ENCODE peak calls at places on chromosomes 13 and 19, in nine cellular contexts. One of them, this sample, is unnamed.
A peak's percentile ranks its signal among the peaks of the same experiment; 100 is the strongest.

GRCh38 chr19:15115080-15115479 is 7.9 kb downstream of the SYDE1 start:
- DNase-seq in psoas muscle: peak; percentile 90
- DNase-seq in CD8-positive, alpha-beta T cell: no peak
- DNase-seq in DND-41: no peak
- DNase-seq in A549: no peak
- DNase-seq in stomach: peak; percentile 43
- DNase-seq in endodermal cell: no peak
- DNase-seq in HL-60: no peak
- DNase-seq in pancreas: no peak
- DNase-seq in this sample: no peak

GRCh38 chr13:46062190-46062589 is 9.6 kb upstream of the ZC3H13 start:
- DNase-seq in DND-41: no peak
- DNase-seq in psoas muscle: no peak
- DNase-seq in endodermal cell: no peak
- DNase-seq in A549: peak; percentile 64
- DNase-seq in CD8-positive, alpha-beta T cell: no peak
- DNase-seq in HL-60: no peak
- DNase-seq in stomach: no peak
- DNase-seq in pancreas: no peak
- DNase-seq in this sample: no peak

GRCh38 chr19:32816555-32817099 is 52.9 kb downstream of the SLC7A9 start:
- DNase-seq in pancreas: no peak
- DNase-seq in psoas muscle: no peak
- DNase-seq in A549: no peak
- DNase-seq in DND-41: no peak
- DNase-seq in CD8-positive, alpha-beta T cell: no peak
- DNase-seq in endodermal cell: peak; percentile 64
- DNase-seq in stomach: no peak
- DNase-seq in HL-60: no peak
- DNase-seq in this sample: no peak

GRCh38 chr13:31725841-31726240 is 13.5 kb upstream of the RXFP2 start:
- DNase-seq in CD8-positive, alpha-beta T cell: no peak
- DNase-seq in HL-60: no peak
- DNase-seq in psoas muscle: no peak
- DNase-seq in DND-41: no peak
- DNase-seq in stomach: no peak
- DNase-seq in A549: no peak
- DNase-seq in pancreas: no peak
- DNase-seq in endodermal cell: no peak
- DNase-seq in this sample: no peak

GRCh38 chr13:71591380-71591779 is 275.6 kb downstream of the DACH1 start:
- DNase-seq in stomach: no peak
- DNase-seq in pancreas: no peak
- DNase-seq in A549: no peak
- DNase-seq in DND-41: no peak
- DNase-seq in psoas muscle: no peak
- DNase-seq in endodermal cell: no peak
- DNase-seq in CD8-positive, alpha-beta T cell: no peak
- DNase-seq in HL-60: peak; percentile 38
- DNase-seq in this sample: no peak

GRCh38 chr19:3670796-3671679 is 29.2 kb downstream of the PIP5K1C start:
- DNase-seq in pancreas: peak; percentile 74
- DNase-seq in psoas muscle: peak; percentile 85
- DNase-seq in stomach: peak; percentile 30
- DNase-seq in endodermal cell: peak; percentile 47
- DNase-seq in A549: no peak
- DNase-seq in DND-41: no peak
- DNase-seq in CD8-positive, alpha-beta T cell: peak; percentile 26
- DNase-seq in HL-60: no peak
- DNase-seq in this sample: no peak

GRCh38 chr13:95039415-95039814 is 261.8 kb downstream of the ABCC4 start:
- DNase-seq in DND-41: no peak
- DNase-seq in HL-60: no peak
- DNase-seq in A549: no peak
- DNase-seq in psoas muscle: no peak
- DNase-seq in endodermal cell: no peak
- DNase-seq in CD8-positive, alpha-beta T cell: no peak
- DNase-seq in pancreas: no peak
- DNase-seq in stomach: no peak
- DNase-seq in this sample: no peak

GRCh38 chr19:15381429-15381828 is 1.8 kb upstream of the AKAP8 start:
- DNase-seq in HL-60: no peak
- DNase-seq in A549: no peak
- DNase-seq in CD8-positive, alpha-beta T cell: no peak
- DNase-seq in endodermal cell: no peak
- DNase-seq in stomach: no peak
- DNase-seq in psoas muscle: no peak
- DNase-seq in pancreas: no peak
- DNase-seq in DND-41: no peak
- DNase-seq in this sample: no peak

GRCh38 chr19:16159655-16160054 is 13.7 kb downstream of the CIB3 start:
- DNase-seq in psoas muscle: no peak
- DNase-seq in pancreas: no peak
- DNase-seq in HL-60: no peak
- DNase-seq in DND-41: no peak
- DNase-seq in stomach: no peak
- DNase-seq in A549: no peak
- DNase-seq in endodermal cell: no peak
- DNase-seq in CD8-positive, alpha-beta T cell: no peak
- DNase-seq in this sample: no peak

GRCh38 chr19:38729653-38730469 is 14.4 kb downstream of the CAPN12 start:
- DNase-seq in HL-60: peak; percentile 66
- DNase-seq in CD8-positive, alpha-beta T cell: peak; percentile 85
- DNase-seq in endodermal cell: peak; percentile 95
- DNase-seq in psoas muscle: peak; percentile 86
- DNase-seq in A549: peak; percentile 89
- DNase-seq in pancreas: peak; percentile 83
- DNase-seq in DND-41: peak; percentile 77
- DNase-seq in stomach: peak; percentile 77
- DNase-seq in this sample: peak; percentile 72

GRCh38 chr13:77330009-77330471 is 3.1 kb upstream of the MYCBP2 start:
- DNase-seq in HL-60: no peak
- DNase-seq in stomach: no peak
- DNase-seq in CD8-positive, alpha-beta T cell: no peak
- DNase-seq in DND-41: no peak
- DNase-seq in psoas muscle: no peak
- DNase-seq in pancreas: no peak
- DNase-seq in endodermal cell: no peak
- DNase-seq in A549: no peak
- DNase-seq in this sample: no peak

GRCh38 chr19:47765522-47766358 is 12.8 kb upstream of the SELENOW start:
- DNase-seq in stomach: peak; percentile 72
- DNase-seq in pancreas: peak; percentile 81
- DNase-seq in psoas muscle: peak; percentile 89
- DNase-seq in A549: peak; percentile 74
- DNase-seq in endodermal cell: peak; percentile 95
- DNase-seq in HL-60: peak; percentile 54
- DNase-seq in DND-41: peak; percentile 50
- DNase-seq in CD8-positive, alpha-beta T cell: peak; percentile 46
- DNase-seq in this sample: no peak

GRCh38 chr19:1906985-1907562 is 1.9 kb downstream of the ADAT3 start:
- DNase-seq in A549: no peak
- DNase-seq in psoas muscle: no peak
- DNase-seq in stomach: no peak
- DNase-seq in endodermal cell: no peak
- DNase-seq in pancreas: no peak
- DNase-seq in HL-60: no peak
- DNase-seq in CD8-positive, alpha-beta T cell: no peak
- DNase-seq in DND-41: no peak
- DNase-seq in this sample: no peak

GRCh38 chr19:495440-496332 is 600 bp upstream of the MADCAM1 start:
- DNase-seq in stomach: no peak
- DNase-seq in CD8-positive, alpha-beta T cell: peak; percentile 48
- DNase-seq in psoas muscle: peak; percentile 54
- DNase-seq in A549: peak; percentile 86
- DNase-seq in endodermal cell: peak; percentile 92
- DNase-seq in HL-60: peak; percentile 21
- DNase-seq in pancreas: peak; percentile 74
- DNase-seq in DND-41: no peak
- DNase-seq in this sample: peak; percentile 50

GRCh38 chr13:100541882-100542545 is 46.6 kb downstream of the GGACT start:
- DNase-seq in endodermal cell: no peak
- DNase-seq in DND-41: no peak
- DNase-seq in A549: no peak
- DNase-seq in CD8-positive, alpha-beta T cell: no peak
- DNase-seq in stomach: no peak
- DNase-seq in psoas muscle: no peak
- DNase-seq in pancreas: no peak
- DNase-seq in HL-60: no peak
- DNase-seq in this sample: no peak

GRCh38 chr13:98571955-98572662 is 4.8 kb downstream of the STK24 start:
- DNase-seq in stomach: no peak
- DNase-seq in pancreas: no peak
- DNase-seq in endodermal cell: no peak
- DNase-seq in CD8-positive, alpha-beta T cell: peak; percentile 28
- DNase-seq in A549: no peak
- DNase-seq in HL-60: no peak
- DNase-seq in DND-41: peak; percentile 23
- DNase-seq in psoas muscle: peak; percentile 69
- DNase-seq in this sample: no peak

GRCh38 chr19:42242071-42242511 is 311 bp downstream of the GSK3A start:
- DNase-seq in CD8-positive, alpha-beta T cell: peak; percentile 39
- DNase-seq in endodermal cell: no peak
- DNase-seq in DND-41: no peak
- DNase-seq in pancreas: peak; percentile 87
- DNase-seq in psoas muscle: no peak
- DNase-seq in A549: no peak
- DNase-seq in HL-60: no peak
- DNase-seq in stomach: no peak
- DNase-seq in this sample: no peak
- H3K27ac ChIP-seq in CD8-positive, alpha-beta T cell: peak overlapping the region; percentile 62
- H3K27ac ChIP-seq in endodermal cell: no peak overlapping the region
- H3K27ac ChIP-seq in DND-41: peak overlapping the region; percentile 94
- H3K27ac ChIP-seq in pancreas: peak overlapping the region; percentile 92
- H3K27ac ChIP-seq in psoas muscle: peak overlapping the region; percentile 93
- H3K27ac ChIP-seq in A549: peak overlapping the region; percentile 87
- H3K27ac ChIP-seq in HL-60: peak overlapping the region; percentile 65
- H3K27ac ChIP-seq in stomach: peak overlapping the region; percentile 97
- H3K27ac ChIP-seq in this sample: peak overlapping the region; percentile 80

GRCh38 chr19:6214881-6215541 is 64.8 kb downstream of the MLLT1 start:
- DNase-seq in DND-41: no peak
- DNase-seq in endodermal cell: no peak
- DNase-seq in HL-60: no peak
- DNase-seq in pancreas: peak; percentile 74
- DNase-seq in stomach: no peak
- DNase-seq in A549: no peak
- DNase-seq in psoas muscle: peak; percentile 45
- DNase-seq in CD8-positive, alpha-beta T cell: no peak
- DNase-seq in this sample: no peak

GRCh38 chr19:6213696-6214585 is 65.8 kb downstream of the MLLT1 start:
- DNase-seq in stomach: no peak
- DNase-seq in pancreas: peak; percentile 70
- DNase-seq in psoas muscle: peak; percentile 44
- DNase-seq in A549: no peak
- DNase-seq in endodermal cell: no peak
- DNase-seq in DND-41: no peak
- DNase-seq in CD8-positive, alpha-beta T cell: no peak
- DNase-seq in HL-60: no peak
- DNase-seq in this sample: no peak

GRCh38 chr19:6216996-6217751 is 62.6 kb downstream of the MLLT1 start:
- DNase-seq in stomach: no peak
- DNase-seq in CD8-positive, alpha-beta T cell: no peak
- DNase-seq in A549: no peak
- DNase-seq in endodermal cell: no peak
- DNase-seq in HL-60: no peak
- DNase-seq in psoas muscle: peak; percentile 51
- DNase-seq in DND-41: no peak
- DNase-seq in pancreas: peak; percentile 70
- DNase-seq in this sample: no peak

GRCh38 chr19:6216236-6216995 is 63.4 kb downstream of the MLLT1 start:
- DNase-seq in pancreas: peak; percentile 79
- DNase-seq in DND-41: no peak
- DNase-seq in CD8-positive, alpha-beta T cell: no peak
- DNase-seq in psoas muscle: peak; percentile 45
- DNase-seq in A549: no peak
- DNase-seq in endodermal cell: no peak
- DNase-seq in stomach: no peak
- DNase-seq in HL-60: no peak
- DNase-seq in this sample: no peak

DNA sequence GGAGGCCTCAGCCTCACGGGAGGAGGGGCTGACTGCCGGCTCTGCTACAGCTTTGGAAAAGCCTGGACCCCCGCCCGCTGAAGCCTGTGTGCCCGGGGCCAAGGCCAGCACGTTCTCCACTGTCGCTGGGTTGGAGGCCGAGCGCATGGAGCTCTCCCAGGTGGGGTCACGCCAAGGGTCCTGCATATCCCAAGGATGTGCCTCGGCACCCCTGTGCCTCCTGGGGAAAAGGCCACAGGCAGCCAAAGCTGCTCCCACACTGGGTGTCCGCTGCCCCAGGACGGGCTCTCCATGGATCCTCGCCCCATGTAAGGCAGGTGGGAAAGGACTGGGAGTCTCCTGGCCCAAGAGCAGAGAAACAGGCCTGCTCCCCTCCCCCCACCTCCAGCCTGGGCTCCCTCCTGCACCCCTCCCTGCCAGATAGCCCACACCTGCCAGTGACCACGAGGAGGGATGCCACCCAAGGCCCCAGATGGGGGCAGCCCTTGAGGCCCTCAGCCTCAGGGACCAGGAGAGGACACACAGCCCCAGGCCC is 64.0 kb downstream of the MLLT1 start:
- DNase-seq in endodermal cell: no peak
- DNase-seq in pancreas: no peak
- DNase-seq in DND-41: no peak
- DNase-seq in HL-60: no peak
- DNase-seq in A549: no peak
- DNase-seq in CD8-positive, alpha-beta T cell: no peak
- DNase-seq in psoas muscle: peak; percentile 54
- DNase-seq in stomach: no peak
- DNase-seq in this sample: no peak
- H3K27ac ChIP-seq in endodermal cell: no peak overlapping the region
- H3K27ac ChIP-seq in pancreas: no peak overlapping the region
- H3K27ac ChIP-seq in DND-41: no peak overlapping the region
- H3K27ac ChIP-seq in HL-60: no peak overlapping the region
- H3K27ac ChIP-seq in A549: no peak overlapping the region
- H3K27ac ChIP-seq in CD8-positive, alpha-beta T cell: no peak overlapping the region
- H3K27ac ChIP-seq in psoas muscle: no peak overlapping the region
- H3K27ac ChIP-seq in stomach: no peak overlapping the region
- H3K27ac ChIP-seq in this sample: no peak overlapping the region

GRCh38 chr19:10107254-10107653 is 1.1 kb downstream of the PPAN start:
- DNase-seq in pancreas: no peak
- DNase-seq in HL-60: no peak
- DNase-seq in stomach: no peak
- DNase-seq in psoas muscle: no peak
- DNase-seq in A549: no peak
- DNase-seq in endodermal cell: no peak
- DNase-seq in CD8-positive, alpha-beta T cell: no peak
- DNase-seq in DND-41: no peak
- DNase-seq in this sample: no peak
- H3K27ac ChIP-seq in pancreas: no peak overlapping the region
- H3K27ac ChIP-seq in HL-60: peak overlapping the region; percentile 95
- H3K27ac ChIP-seq in stomach: peak overlapping the region; percentile 88
- H3K27ac ChIP-seq in psoas muscle: peak overlapping the region; percentile 84
- H3K27ac ChIP-seq in A549: peak overlapping the region; percentile 96
- H3K27ac ChIP-seq in endodermal cell: no peak overlapping the region
- H3K27ac ChIP-seq in CD8-positive, alpha-beta T cell: peak overlapping the region; percentile 91
- H3K27ac ChIP-seq in DND-41: peak overlapping the region; percentile 85
- H3K27ac ChIP-seq in this sample: peak overlapping the region; percentile 91

DNA sequence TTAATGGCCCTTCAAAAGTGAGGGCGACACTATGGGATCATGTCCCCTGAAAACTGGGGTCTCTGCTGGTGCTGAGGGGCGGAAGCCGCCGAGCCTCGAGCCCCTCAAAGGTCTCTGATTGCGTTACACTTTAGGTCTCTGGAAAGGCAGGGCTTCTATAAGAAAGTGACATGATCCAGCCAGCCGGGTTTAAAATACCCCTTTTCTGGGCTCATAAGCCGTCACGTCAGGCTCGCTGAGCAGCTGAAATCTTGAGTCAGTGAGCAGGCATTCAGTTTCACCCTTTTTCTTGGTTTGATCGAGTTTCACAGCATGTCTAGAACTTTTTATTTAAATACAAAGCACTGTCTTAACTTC is 600 bp upstream of the HMGB1 start:
- DNase-seq in HL-60: no peak
- DNase-seq in stomach: no peak
- DNase-seq in endodermal cell: no peak
- DNase-seq in DND-41: no peak
- DNase-seq in A549: peak; percentile 10
- DNase-seq in pancreas: no peak
- DNase-seq in psoas muscle: no peak
- DNase-seq in CD8-positive, alpha-beta T cell: no peak
- DNase-seq in this sample: no peak
- H3K27ac ChIP-seq in HL-60: peak overlapping the region; percentile 96
- H3K27ac ChIP-seq in stomach: peak overlapping the region; percentile 100
- H3K27ac ChIP-seq in endodermal cell: peak overlapping the region; percentile 99
- H3K27ac ChIP-seq in DND-41: peak overlapping the region; percentile 97
- H3K27ac ChIP-seq in A549: peak overlapping the region; percentile 54
- H3K27ac ChIP-seq in pancreas: no peak overlapping the region
- H3K27ac ChIP-seq in psoas muscle: no peak overlapping the region
- H3K27ac ChIP-seq in CD8-positive, alpha-beta T cell: no peak overlapping the region
- H3K27ac ChIP-seq in this sample: peak overlapping the region; percentile 27